ENCODE peak calls at places on chromosomes 2 and 18, in four cellular contexts. S is HepG2, U is K562, W is GM12878. Y is an unnamed sample.

GRCh38 chr2:36371963-36372391 is 16.4 kb downstream of the CRIM1 start:
- DNase-seq in S (peak), U (no peak), W (no peak), Y (no peak)

GRCh38 chr2:8616084-8616419 is 65.8 kb upstream of the ID2 start:
- DNase-seq in S (no peak), U (no peak), W (no peak), Y (no peak)

GRCh38 chr2:240946654-240947053 is 40.5 kb downstream of the CROCC2 start:
- DNase-seq in S (no peak), U (no peak), W (no peak), Y (no peak)

GRCh38 chr2:219464286-219465032 is 29.8 kb downstream of the SPEG start:
- DNase-seq in S (no peak), U (no peak), W (no peak), Y (no peak)

GRCh38 chr2:218582085-218582484 is 13.4 kb downstream of the CNOT9 start:
- DNase-seq in S (no peak), U (no peak), W (no peak), Y (no peak)

GRCh38 chr2:40105593-40105992 is 326.5 kb upstream of the THUMPD2 start:
- DNase-seq in S (no peak), U (no peak), W (no peak), Y (no peak)

GRCh38 chr2:55232863-55233657 is 572 bp downstream of the RPS27A start:
- DNase-seq in S (no peak), U (peak), W (no peak), Y (no peak)

GRCh38 chr2:142131016-142131714 is at the start of gene LRP1B:
- DNase-seq in S (peak), U (no peak), W (no peak), Y (peak)

GRCh38 chr2:9083287-9083686 is 79.8 kb upstream of the MBOAT2 start:
- DNase-seq in S (no peak), U (no peak), W (no peak), Y (no peak)

GRCh38 chr18:79393626-79394401 is 1.9 kb upstream of the NFATC1 start:
- DNase-seq in S (peak), U (peak), W (no peak), Y (peak)

GRCh38 chr2:191927991-191928390 is 81.1 kb upstream of the CAVIN2 start:
- DNase-seq in S (no peak), U (no peak), W (no peak), Y (no peak)

GRCh38 chr2:147211484-147211883 is 633.3 kb upstream of the ACVR2A start:
- DNase-seq in S (no peak), U (no peak), W (no peak), Y (no peak)

GRCh38 chr2:105395691-105396090 is 3.2 kb downstream of the FHL2 start:
- DNase-seq in S (no peak), U (no peak), W (no peak), Y (no peak)

GRCh38 chr2:105397025-105397722 is 1.7 kb downstream of the FHL2 start:
- DNase-seq in S (no peak), U (peak), W (no peak), Y (no peak)

GRCh38 chr2:105397959-105398521 is 811 bp downstream of the FHL2 start:
- DNase-seq in S (no peak), U (no peak), W (no peak), Y (no peak)

GRCh38 chr2:105394951-105395611 is 3.8 kb downstream of the FHL2 start:
- DNase-seq in S (peak), U (no peak), W (no peak), Y (no peak)

DNA sequence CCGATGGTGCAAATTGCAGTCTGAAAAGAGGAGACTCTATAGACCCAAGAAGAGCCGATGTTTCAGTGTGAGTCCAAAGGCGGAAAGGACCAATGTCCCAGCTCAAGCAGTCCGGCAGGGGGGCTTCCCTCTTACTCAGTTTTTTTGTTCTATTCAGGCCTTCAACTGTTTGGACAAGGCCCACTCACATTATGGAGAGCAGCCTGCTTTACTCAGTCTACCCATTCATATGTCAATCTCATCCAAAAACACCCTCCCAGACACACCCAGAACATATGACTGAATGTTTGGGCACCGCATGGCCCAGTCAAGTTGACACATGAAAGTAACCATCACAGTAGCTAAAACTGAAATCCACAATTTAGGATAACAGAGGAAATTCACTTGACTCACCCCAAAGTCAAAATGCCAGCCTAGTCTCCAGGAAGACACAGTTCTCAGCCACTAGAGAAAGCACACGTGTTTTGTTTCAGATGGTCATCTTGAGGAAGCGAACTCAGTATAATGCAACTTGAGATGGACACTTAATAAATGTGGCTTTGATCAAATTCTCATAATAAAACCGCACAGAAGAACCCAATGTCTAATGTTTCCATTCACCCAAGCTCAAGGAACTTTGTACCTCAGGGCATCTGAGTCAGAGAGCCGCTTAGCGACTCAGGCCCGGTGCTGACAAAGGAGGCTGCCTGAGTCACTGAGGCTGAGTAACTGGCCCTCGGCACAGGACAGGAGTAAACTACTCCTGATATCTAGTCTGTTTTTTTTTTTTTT is 2.4 kb downstream of the FHL2 start:
- DNase-seq in S (peak), U (peak), W (no peak), Y (no peak)
- TF ChIP-seq TCF7 in S (no peak), U (no peak), W (no peak), Y (no peak)

GRCh38 chr2:150888337-150888736 is 373.3 kb downstream of the RBM43 start:
- DNase-seq in S (no peak), U (no peak), W (no peak), Y (no peak)

GRCh38 chr2:150887926-150888325 is 373.7 kb downstream of the RBM43 start:
- DNase-seq in S (no peak), U (no peak), W (no peak), Y (no peak)

GRCh38 chr2:150885236-150885635 is 376.4 kb downstream of the RBM43 start:
- DNase-seq in S (no peak), U (no peak), W (no peak), Y (no peak)

GRCh38 chr2:150883521-150883895 is 378.2 kb downstream of the RBM43 start:
- DNase-seq in S (no peak), U (no peak), W (no peak), Y (no peak)

DNA sequence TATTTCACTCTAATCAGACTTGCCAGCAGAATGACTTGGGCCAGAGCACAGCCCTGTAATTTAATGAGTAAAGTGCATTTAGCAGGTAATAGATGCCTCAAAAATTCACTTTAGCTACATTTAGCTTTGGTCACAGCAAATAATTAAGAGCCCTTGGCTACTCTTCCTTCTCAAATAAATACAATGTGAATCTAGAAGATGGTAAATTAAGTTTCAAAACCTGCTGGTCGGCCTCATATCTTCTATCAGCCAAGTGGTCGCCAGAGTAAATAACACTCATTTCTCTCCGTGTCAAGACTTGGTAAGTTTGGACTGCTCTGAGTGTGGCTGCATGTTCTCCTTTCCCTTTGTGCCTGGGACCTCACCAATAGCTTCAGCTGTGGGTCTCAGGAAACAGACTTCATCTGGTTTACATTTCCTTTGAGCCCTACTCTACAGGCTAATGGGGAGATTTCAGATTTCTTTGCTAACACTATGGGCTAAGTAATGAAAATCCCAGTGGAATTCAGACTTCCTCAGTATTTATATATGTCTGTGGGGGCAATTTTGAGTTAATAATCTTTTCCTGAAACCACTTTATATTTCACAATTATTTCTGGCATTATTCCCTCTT is 375.8 kb downstream of the RBM43 start:
- DNase-seq in S (no peak), U (no peak), W (no peak), Y (no peak)
- TF ChIP-seq MAX in S (no peak), U (no peak), W (no peak), Y (no peak)

GRCh38 chr2:120759543-120760331 is 24.1 kb downstream of the GLI2 start:
- DNase-seq in S (no peak), U (no peak), W (no peak), Y (peak)
- TF ChIP-seq CBFB in S (no peak), U (no peak), W (no peak), Y (no peak)

GRCh38 chr2:207819839-207820784 is 50.4 kb upstream of the FZD5 start:
- DNase-seq in S (peak), U (no peak), W (no peak), Y (no peak)

GRCh38 chr2:207816546-207816945 is 46.8 kb upstream of the FZD5 start:
- DNase-seq in S (no peak), U (no peak), W (no peak), Y (no peak)

GRCh38 chr2:207815254-207815653 is 45.5 kb upstream of the FZD5 start:
- DNase-seq in S (peak), U (no peak), W (no peak), Y (no peak)

GRCh38 chr2:207823865-207824264 is 54.2 kb upstream of the FZD5 start:
- DNase-seq in S (no peak), U (no peak), W (no peak), Y (no peak)

DNA sequence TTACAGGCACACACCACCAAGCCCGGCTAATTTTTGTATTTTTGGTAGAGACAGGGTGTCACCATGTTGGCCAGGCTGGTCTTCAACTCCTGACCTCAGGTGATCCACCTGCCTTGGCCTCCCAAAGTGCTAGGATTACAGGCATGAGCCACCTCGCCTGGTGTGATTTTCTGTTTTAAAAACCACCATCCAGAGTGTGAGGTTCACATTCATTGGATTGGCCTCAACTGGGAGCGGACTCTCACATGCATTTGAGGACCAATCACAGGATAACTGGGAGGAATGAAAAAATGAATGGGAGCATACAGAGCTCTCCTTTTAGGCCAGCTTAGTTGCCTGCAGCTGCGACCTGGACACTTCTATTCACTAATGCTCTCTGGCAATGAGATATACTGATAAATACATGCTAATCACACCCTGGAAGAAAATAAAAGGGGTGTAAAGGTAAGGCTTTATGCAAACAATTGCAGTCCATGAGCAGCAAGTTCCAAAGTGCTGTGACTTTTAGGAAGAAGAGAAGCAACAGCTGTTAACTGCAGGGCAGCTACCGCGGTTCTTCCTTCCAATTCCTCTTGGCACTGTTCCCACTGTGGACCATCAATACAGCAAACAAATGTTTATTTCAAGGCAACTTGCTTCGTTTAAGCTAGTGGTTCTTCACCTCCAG is 49.4 kb upstream of the FZD5 start:
- DNase-seq in S (peak), U (no peak), W (no peak), Y (no peak)
- TF ChIP-seq TCF7 in S (no peak), U (no peak), W (no peak), Y (no peak)

Y was measured in WTC11.